ENCODE peak calls at places on chromosomes 12 and 14, in nine cellular contexts. G is iris pigment epithelial cell; V is dorsolateral prefrontal cortex; F is hepatocyte; C is GM12865; W is fibroblast of the aortic adventitia; D is BJ; L is NCI-H345; B is stimulated activated CD8-positive, alpha-beta memory T cell treated with anti-CD3 and anti-CD28 coated beads, Interleukin-15, amount 100 ng/mL, for 48 hours. X is an unnamed sample.

GRCh38 chr14:53306926-53307325 is 153.8 kb upstream of the DDHD1 start:
- DNase-seq in G (peak), V (peak), F (no peak), C (no peak), W (peak), D (no peak), L (no peak), B (no peak), X (no peak)

GRCh38 chr14:91250912-91251311 is 6.4 kb upstream of the GPR68 start:
- DNase-seq in G (no peak), V (no peak), F (no peak), C (no peak), W (no peak), D (no peak), L (no peak), B (no peak), X (no peak)

GRCh38 chr14:60093606-60094005 is 1.9 kb downstream of the PCNX4 start:
- DNase-seq in G (peak), V (no peak), F (no peak), C (no peak), W (peak), D (no peak), L (no peak), B (no peak), X (no peak)

GRCh38 chr12:57190037-57190436 is 26.6 kb upstream of the NXPH4 start:
- DNase-seq in G (peak), V (no peak), F (no peak), C (no peak), W (peak), D (no peak), L (no peak), B (no peak), X (no peak)

GRCh38 chr12:42585846-42586226 is 3.7 kb downstream of the PRICKLE1 start:
- DNase-seq in G (no peak), V (no peak), F (no peak), C (no peak), W (no peak), D (no peak), L (no peak), B (no peak), X (no peak)

GRCh38 chr12:64273527-64274403 is 51.7 kb upstream of the KICS2 start:
- DNase-seq in G (peak), V (no peak), F (peak), C (peak), W (peak), D (no peak), L (no peak), B (no peak), X (peak)

GRCh38 chr12:115204957-115205754 is 521.2 kb upstream of the TBX3 start:
- DNase-seq in G (peak), V (no peak), F (no peak), C (no peak), W (peak), D (no peak), L (no peak), B (no peak), X (no peak)

GRCh38 chr14:31283568-31284252 is 76.1 kb upstream of the HECTD1 start:
- DNase-seq in G (peak), V (no peak), F (no peak), C (peak), W (peak), D (no peak), L (peak), B (no peak), X (no peak)

GRCh38 chr12:12899530-12900380 is 8.4 kb downstream of the GPRC5A start:
- DNase-seq in G (peak), V (no peak), F (peak), C (peak), W (peak), D (peak), L (no peak), B (peak), X (peak)

GRCh38 chr14:22689186-22689585 is 45.0 kb upstream of the OR6J1 start:
- DNase-seq in G (peak), V (no peak), F (peak), C (peak), W (peak), D (peak), L (no peak), B (no peak), X (peak)

GRCh38 chr12:5587701-5588100 is 155.8 kb downstream of the NTF3 start:
- DNase-seq in G (no peak), V (no peak), F (peak), C (no peak), W (no peak), D (no peak), L (no peak), B (no peak), X (no peak)

GRCh38 chr12:109597795-109598427 is 24.3 kb downstream of the MVK start:
- DNase-seq in G (peak), V (peak), F (peak), C (peak), W (peak), D (no peak), L (peak), B (peak), X (peak)

GRCh38 chr12:79983492-79983891 is 48.6 kb upstream of the PPP1R12A start:
- DNase-seq in G (peak), V (no peak), F (no peak), C (no peak), W (peak), D (peak), L (no peak), B (no peak), X (no peak)

GRCh38 chr14:85576161-85576560 is 46.2 kb downstream of the FLRT2 start:
- DNase-seq in G (no peak), V (no peak), F (no peak), C (no peak), W (peak), D (no peak), L (no peak), B (no peak), X (no peak)

GRCh38 chr12:13101854-13102375 is 1.6 kb downstream of the GSG1 start:
- DNase-seq in G (peak), V (no peak), F (peak), C (no peak), W (no peak), D (no peak), L (peak), B (peak), X (peak)

GRCh38 chr12:120350576-120351350 is 18.2 kb downstream of the MSI1 start:
- DNase-seq in G (no peak), V (no peak), F (no peak), C (no peak), W (no peak), D (no peak), L (peak), B (no peak), X (no peak)